ENCODE peak calls at places on chromosomes 5 and 9, in five cellular contexts. X is T-helper 1 cell, D is NCI-H2171 treated with DMSO at 0.1 percent for 48 hours, V is epithelial cell of proximal tubule, E is right lobe of liver. A is an unnamed sample.

GRCh38 chr5:163586431-163587033 is 81.1 kb downstream of the MAT2B start:
- DNase-seq in X (no peak), D (no peak), V (no peak), E (no peak), A (no peak)

GRCh38 chr5:92309336-92309991 is 926.3 kb upstream of the ARRDC3 start:
- DNase-seq in X (no peak), D (peak), V (no peak), E (no peak), A (no peak)

GRCh38 chr9:129626944-129627297 is 958 bp downstream of the NTMT1 start:
- DNase-seq in X (no peak), D (no peak), V (no peak), E (no peak), A (no peak)

GRCh38 chr9:7871977-7872730 is 72.6 kb upstream of the DMAC1 start:
- DNase-seq in X (no peak), D (no peak), V (no peak), E (no peak), A (no peak)

GRCh38 chr9:81146684-81147337 is 542.5 kb downstream of the TLE1 start:
- DNase-seq in X (no peak), D (no peak), V (peak), E (no peak), A (no peak)

GRCh38 chr5:157476699-157477408 is 16.8 kb downstream of the NIPAL4 start:
- DNase-seq in X (no peak), D (peak), V (no peak), E (no peak), A (no peak)

GRCh38 chr5:58460727-58461286 is 921 bp upstream of the PLK2 start:
- DNase-seq in X (peak), D (peak), V (no peak), E (peak), A (peak)

GRCh38 chr5:92674322-92674721 is 906.7 kb downstream of the NR2F1-AS1 start:
- DNase-seq in X (no peak), D (no peak), V (no peak), E (no peak), A (no peak)

GRCh38 chr5:80653497-80653896 is 955 bp upstream of the MSH3 start:
- DNase-seq in X (no peak), D (no peak), V (no peak), E (no peak), A (no peak)

GRCh38 chr5:157575096-157575872 is at the start of gene ADAM19:
- DNase-seq in X (peak), D (peak), V (no peak), E (peak), A (peak)

GRCh38 chr5:147223951-147224791 is 10.7 kb upstream of the STK32A start:
- DNase-seq in X (no peak), D (peak), V (no peak), E (no peak), A (no peak)

GRCh38 chr9:32278991-32279390 is 105.5 kb upstream of the ACO1 start:
- DNase-seq in X (no peak), D (no peak), V (no peak), E (no peak), A (no peak)

GRCh38 chr5:157366741-157367684 is 93.0 kb upstream of the NIPAL4 start:
- DNase-seq in X (no peak), D (peak), V (no peak), E (no peak), A (no peak)

GRCh38 chr5:104128348-104128747 is 565.8 kb upstream of the NUDT12 start:
- DNase-seq in X (no peak), D (no peak), V (no peak), E (no peak), A (no peak)

GRCh38 chr5:1204693-1205242 is 3.4 kb downstream of the SLC6A19 start:
- DNase-seq in X (no peak), D (peak), V (no peak), E (no peak), A (peak)

GRCh38 chr5:179168636-179169035 is 108.5 kb downstream of the ZNF354C start:
- DNase-seq in X (no peak), D (no peak), V (no peak), E (no peak), A (no peak)

GRCh38 chr9:135587658-135588057 is 26.1 kb downstream of the PAEP start:
- DNase-seq in X (no peak), D (no peak), V (no peak), E (no peak), A (no peak)

GRCh38 chr5:180630426-180630825 is 19.0 kb downstream of the FLT4 start:
- DNase-seq in X (no peak), D (no peak), V (no peak), E (no peak), A (no peak)

GRCh38 chr9:134629061-134629585 is 12.5 kb upstream of the COL5A1 start:
- DNase-seq in X (no peak), D (no peak), V (no peak), E (peak), A (peak)

GRCh38 chr5:13695076-13695712 is 249.3 kb downstream of the DNAH5 start:
- DNase-seq in X (no peak), D (no peak), V (peak), E (no peak), A (no peak)

GRCh38 chr5:41413067-41413466 is 97.3 kb downstream of the PLCXD3 start:
- DNase-seq in X (no peak), D (no peak), V (no peak), E (no peak), A (no peak)